ENCODE peak calls at places on chromosome 4, in eight cellular contexts. One of them, this sample, is unnamed.

GRCh38 chr4:158446106-158446505 is 75.6 kb upstream of the RXFP1 start:
- DNase-seq in neural crest cell: no peak
- DNase-seq in mesothelial cell of epicardium: no peak
- DNase-seq in AG04450: no peak
- DNase-seq in CD8-positive, alpha-beta T cell: no peak
- DNase-seq in AG10803: peak; percentile 68
- DNase-seq in omental fat pad: no peak
- DNase-seq in B cell: no peak
- DNase-seq in this sample: no peak

GRCh38 chr4:129929984-129930383 is 834.0 kb downstream of the C4orf33 start:
- DNase-seq in neural crest cell: no peak
- DNase-seq in mesothelial cell of epicardium: no peak
- DNase-seq in AG04450: no peak
- DNase-seq in CD8-positive, alpha-beta T cell: no peak
- DNase-seq in AG10803: no peak
- DNase-seq in omental fat pad: no peak
- DNase-seq in B cell: no peak
- DNase-seq in this sample: no peak

GRCh38 chr4:158729716-158730559 is 6.7 kb upstream of the PPID start:
- DNase-seq in neural crest cell: peak; percentile 39
- DNase-seq in mesothelial cell of epicardium: no peak
- DNase-seq in AG04450: peak; percentile 33
- DNase-seq in CD8-positive, alpha-beta T cell: peak; percentile 34
- DNase-seq in AG10803: peak; percentile 68
- DNase-seq in omental fat pad: peak; percentile 28
- DNase-seq in B cell: peak; percentile 41
- DNase-seq in this sample: peak; percentile 35

GRCh38 chr4:118682928-118683327 is 2.3 kb upstream of the METTL14 start:
- DNase-seq in neural crest cell: no peak
- DNase-seq in mesothelial cell of epicardium: no peak
- DNase-seq in AG04450: peak; percentile 1
- DNase-seq in CD8-positive, alpha-beta T cell: no peak
- DNase-seq in AG10803: peak; percentile 50
- DNase-seq in omental fat pad: no peak
- DNase-seq in B cell: no peak
- DNase-seq in this sample: no peak

GRCh38 chr4:87974856-87975462 is 555 bp upstream of the SPP1 start:
- DNase-seq in neural crest cell: no peak
- DNase-seq in mesothelial cell of epicardium: no peak
- DNase-seq in AG04450: no peak
- DNase-seq in CD8-positive, alpha-beta T cell: no peak
- DNase-seq in AG10803: no peak
- DNase-seq in omental fat pad: no peak
- DNase-seq in B cell: no peak
- DNase-seq in this sample: no peak

GRCh38 chr4:23685481-23685880 is 204.4 kb downstream of the PPARGC1A start:
- DNase-seq in neural crest cell: no peak
- DNase-seq in mesothelial cell of epicardium: no peak
- DNase-seq in AG04450: no peak
- DNase-seq in CD8-positive, alpha-beta T cell: no peak
- DNase-seq in AG10803: no peak
- DNase-seq in omental fat pad: no peak
- DNase-seq in B cell: no peak
- DNase-seq in this sample: no peak

GRCh38 chr4:2395038-2395437 is 23.4 kb downstream of the ZFYVE28 start:
- DNase-seq in neural crest cell: no peak
- DNase-seq in mesothelial cell of epicardium: no peak
- DNase-seq in AG04450: no peak
- DNase-seq in CD8-positive, alpha-beta T cell: no peak
- DNase-seq in AG10803: no peak
- DNase-seq in omental fat pad: no peak
- DNase-seq in B cell: no peak
- DNase-seq in this sample: no peak

GRCh38 chr4:7342223-7342576 is 92.5 kb downstream of the PSAPL1 start:
- DNase-seq in neural crest cell: no peak
- DNase-seq in mesothelial cell of epicardium: no peak
- DNase-seq in AG04450: no peak
- DNase-seq in CD8-positive, alpha-beta T cell: no peak
- DNase-seq in AG10803: no peak
- DNase-seq in omental fat pad: no peak
- DNase-seq in B cell: no peak
- DNase-seq in this sample: no peak

GRCh38 chr4:140637836-140638235 is 69.1 kb upstream of the UCP1 start:
- DNase-seq in neural crest cell: peak; percentile 28
- DNase-seq in mesothelial cell of epicardium: no peak
- DNase-seq in AG04450: no peak
- DNase-seq in CD8-positive, alpha-beta T cell: no peak
- DNase-seq in AG10803: peak; percentile 10
- DNase-seq in omental fat pad: no peak
- DNase-seq in B cell: peak; percentile 49
- DNase-seq in this sample: no peak

GRCh38 chr4:77911091-77911490 is 48.5 kb downstream of the MRPL1 start:
- DNase-seq in neural crest cell: no peak
- DNase-seq in mesothelial cell of epicardium: no peak
- DNase-seq in AG04450: no peak
- DNase-seq in CD8-positive, alpha-beta T cell: no peak
- DNase-seq in AG10803: no peak
- DNase-seq in omental fat pad: no peak
- DNase-seq in B cell: no peak
- DNase-seq in this sample: no peak

GRCh38 chr4:6916069-6916586 is 6.5 kb downstream of the TBC1D14 start:
- DNase-seq in neural crest cell: no peak
- DNase-seq in mesothelial cell of epicardium: no peak
- DNase-seq in AG04450: no peak
- DNase-seq in CD8-positive, alpha-beta T cell: no peak
- DNase-seq in AG10803: no peak
- DNase-seq in omental fat pad: no peak
- DNase-seq in B cell: no peak
- DNase-seq in this sample: no peak

GRCh38 chr4:89434364-89434988 is 126.9 kb upstream of the GPRIN3 start:
- DNase-seq in neural crest cell: no peak
- DNase-seq in mesothelial cell of epicardium: no peak
- DNase-seq in AG04450: no peak
- DNase-seq in CD8-positive, alpha-beta T cell: no peak
- DNase-seq in AG10803: peak; percentile 47
- DNase-seq in omental fat pad: no peak
- DNase-seq in B cell: no peak
- DNase-seq in this sample: no peak

GRCh38 chr4:5724377-5724776 is 13.4 kb downstream of the EVC start:
- DNase-seq in neural crest cell: no peak
- DNase-seq in mesothelial cell of epicardium: no peak
- DNase-seq in AG04450: no peak
- DNase-seq in CD8-positive, alpha-beta T cell: no peak
- DNase-seq in AG10803: no peak
- DNase-seq in omental fat pad: no peak
- DNase-seq in B cell: no peak
- DNase-seq in this sample: no peak

GRCh38 chr4:124636793-124637192 is 75.7 kb downstream of the ANKRD50 start:
- DNase-seq in neural crest cell: no peak
- DNase-seq in mesothelial cell of epicardium: no peak
- DNase-seq in AG04450: no peak
- DNase-seq in CD8-positive, alpha-beta T cell: no peak
- DNase-seq in AG10803: no peak
- DNase-seq in omental fat pad: no peak
- DNase-seq in B cell: no peak
- DNase-seq in this sample: no peak

GRCh38 chr4:182062936-182063335 is 180.3 kb upstream of the TENM3 start:
- DNase-seq in neural crest cell: no peak
- DNase-seq in mesothelial cell of epicardium: no peak
- DNase-seq in AG04450: peak; percentile 66
- DNase-seq in CD8-positive, alpha-beta T cell: no peak
- DNase-seq in AG10803: peak; percentile 68
- DNase-seq in omental fat pad: no peak
- DNase-seq in B cell: no peak
- DNase-seq in this sample: no peak

GRCh38 chr4:158193171-158193749 is 17.0 kb upstream of the TMEM144 start:
- DNase-seq in neural crest cell: no peak
- DNase-seq in mesothelial cell of epicardium: no peak
- DNase-seq in AG04450: no peak
- DNase-seq in CD8-positive, alpha-beta T cell: no peak
- DNase-seq in AG10803: peak; percentile 20
- DNase-seq in omental fat pad: no peak
- DNase-seq in B cell: no peak
- DNase-seq in this sample: no peak

GRCh38 chr4:18444286-18444685 is 422.7 kb upstream of the LCORL start:
- DNase-seq in neural crest cell: no peak
- DNase-seq in mesothelial cell of epicardium: no peak
- DNase-seq in AG04450: no peak
- DNase-seq in CD8-positive, alpha-beta T cell: no peak
- DNase-seq in AG10803: no peak
- DNase-seq in omental fat pad: no peak
- DNase-seq in B cell: no peak
- DNase-seq in this sample: no peak

GRCh38 chr4:6134612-6135220 is 65.6 kb downstream of the JAKMIP1 start:
- DNase-seq in neural crest cell: no peak
- DNase-seq in mesothelial cell of epicardium: no peak
- DNase-seq in AG04450: no peak
- DNase-seq in CD8-positive, alpha-beta T cell: peak; percentile 7
- DNase-seq in AG10803: no peak
- DNase-seq in omental fat pad: no peak
- DNase-seq in B cell: no peak
- DNase-seq in this sample: no peak

GRCh38 chr4:61044837-61045236 is 155.3 kb upstream of the ADGRL3 start:
- DNase-seq in neural crest cell: no peak
- DNase-seq in mesothelial cell of epicardium: no peak
- DNase-seq in AG04450: no peak
- DNase-seq in CD8-positive, alpha-beta T cell: no peak
- DNase-seq in AG10803: no peak
- DNase-seq in omental fat pad: no peak
- DNase-seq in B cell: no peak
- DNase-seq in this sample: no peak

GRCh38 chr4:172857026-172857425 is 311.6 kb upstream of the GALNT7 start:
- DNase-seq in neural crest cell: no peak
- DNase-seq in mesothelial cell of epicardium: no peak
- DNase-seq in AG04450: no peak
- DNase-seq in CD8-positive, alpha-beta T cell: no peak
- DNase-seq in AG10803: no peak
- DNase-seq in omental fat pad: no peak
- DNase-seq in B cell: no peak
- DNase-seq in this sample: no peak

GRCh38 chr4:1578301-1578781 is 105.8 kb downstream of the FAM53A start:
- DNase-seq in neural crest cell: no peak
- DNase-seq in mesothelial cell of epicardium: no peak
- DNase-seq in AG04450: no peak
- DNase-seq in CD8-positive, alpha-beta T cell: no peak
- DNase-seq in AG10803: no peak
- DNase-seq in omental fat pad: no peak
- DNase-seq in B cell: no peak
- DNase-seq in this sample: no peak

GRCh38 chr4:73998040-73999011 is at the start of gene CXCL5:
- DNase-seq in neural crest cell: peak; percentile 26
- DNase-seq in mesothelial cell of epicardium: no peak
- DNase-seq in AG04450: no peak
- DNase-seq in CD8-positive, alpha-beta T cell: no peak
- DNase-seq in AG10803: peak; percentile 37
- DNase-seq in omental fat pad: no peak
- DNase-seq in B cell: no peak
- DNase-seq in this sample: no peak

GRCh38 chr4:8649631-8650261 is 57.2 kb downstream of the CPZ start:
- DNase-seq in neural crest cell: no peak
- DNase-seq in mesothelial cell of epicardium: peak; percentile 8
- DNase-seq in AG04450: no peak
- DNase-seq in CD8-positive, alpha-beta T cell: no peak
- DNase-seq in AG10803: no peak
- DNase-seq in omental fat pad: peak; percentile 6
- DNase-seq in B cell: peak; percentile 31
- DNase-seq in this sample: no peak

GRCh38 chr4:7938513-7939376 is 916 bp downstream of the AFAP1 start:
- DNase-seq in neural crest cell: peak; percentile 36
- DNase-seq in mesothelial cell of epicardium: no peak
- DNase-seq in AG04450: no peak
- DNase-seq in CD8-positive, alpha-beta T cell: no peak
- DNase-seq in AG10803: peak; percentile 56
- DNase-seq in omental fat pad: no peak
- DNase-seq in B cell: no peak
- DNase-seq in this sample: no peak

GRCh38 chr4:107275192-107275591 is 239.1 kb upstream of the DKK2 start:
- DNase-seq in neural crest cell: no peak
- DNase-seq in mesothelial cell of epicardium: no peak
- DNase-seq in AG04450: no peak
- DNase-seq in CD8-positive, alpha-beta T cell: no peak
- DNase-seq in AG10803: no peak
- DNase-seq in omental fat pad: no peak
- DNase-seq in B cell: no peak
- DNase-seq in this sample: no peak

DNA sequence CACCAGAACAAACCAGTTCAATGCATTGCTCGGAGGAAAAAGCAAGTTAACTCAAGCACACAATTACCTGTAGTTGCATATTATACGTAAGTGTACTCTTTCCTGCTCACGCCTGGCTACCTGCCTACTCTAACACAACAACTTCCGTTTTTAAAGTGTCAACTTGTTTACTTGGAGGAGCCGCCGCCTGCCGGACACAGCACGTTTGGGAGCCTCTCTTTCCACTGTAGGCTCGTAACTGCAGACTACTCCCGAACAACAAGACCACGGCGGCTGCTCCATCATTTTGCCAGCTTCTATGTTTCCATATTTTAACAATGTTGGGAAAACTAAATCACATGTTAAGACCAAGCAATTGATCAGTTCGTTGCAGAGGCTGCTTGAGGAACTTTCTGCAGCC is 882 bp downstream of the MTNR1A start:
- DNase-seq in neural crest cell: peak; percentile 41
- DNase-seq in mesothelial cell of epicardium: no peak
- DNase-seq in AG04450: no peak
- DNase-seq in CD8-positive, alpha-beta T cell: no peak
- DNase-seq in AG10803: peak; percentile 17
- DNase-seq in omental fat pad: no peak
- DNase-seq in B cell: no peak
- DNase-seq in this sample: no peak
- TF ChIP-seq CTCF in neural crest cell: peak; percentile 57
- TF ChIP-seq CTCF in mesothelial cell of epicardium: no peak
- TF ChIP-seq CTCF in AG04450: peak; percentile 31
- TF ChIP-seq CTCF in CD8-positive, alpha-beta T cell: no peak
- TF ChIP-seq CTCF in AG10803: peak; percentile 12
- TF ChIP-seq CTCF in omental fat pad: no peak
- TF ChIP-seq CTCF in B cell: no peak
- TF ChIP-seq CTCF in this sample: no peak

GRCh38 chr4:169810325-169811323 is 52.9 kb upstream of the HPF1 start:
- DNase-seq in neural crest cell: peak; percentile 45
- DNase-seq in mesothelial cell of epicardium: no peak
- DNase-seq in AG04450: peak; percentile 52
- DNase-seq in CD8-positive, alpha-beta T cell: no peak
- DNase-seq in AG10803: peak; percentile 83
- DNase-seq in omental fat pad: no peak
- DNase-seq in B cell: no peak
- DNase-seq in this sample: no peak
- TF ChIP-seq CTCF in neural crest cell: peak; percentile 93
- TF ChIP-seq CTCF in mesothelial cell of epicardium: peak; percentile 82
- TF ChIP-seq CTCF in AG04450: peak; percentile 89
- TF ChIP-seq CTCF in CD8-positive, alpha-beta T cell: peak; percentile 79
- TF ChIP-seq CTCF in AG10803: peak; percentile 94
- TF ChIP-seq CTCF in omental fat pad: peak; percentile 28
- TF ChIP-seq CTCF in B cell: peak; percentile 89
- TF ChIP-seq CTCF in this sample: peak; percentile 86

GRCh38 chr4:163107754-163108153 is 58.9 kb downstream of the NAF1 start:
- DNase-seq in neural crest cell: no peak
- DNase-seq in mesothelial cell of epicardium: no peak
- DNase-seq in AG04450: no peak
- DNase-seq in CD8-positive, alpha-beta T cell: no peak
- DNase-seq in AG10803: peak; percentile 8
- DNase-seq in omental fat pad: no peak
- DNase-seq in B cell: no peak
- DNase-seq in this sample: no peak
- TF ChIP-seq CTCF in neural crest cell: no peak
- TF ChIP-seq CTCF in mesothelial cell of epicardium: no peak
- TF ChIP-seq CTCF in AG04450: peak; percentile 50
- TF ChIP-seq CTCF in CD8-positive, alpha-beta T cell: no peak
- TF ChIP-seq CTCF in AG10803: peak; percentile 23
- TF ChIP-seq CTCF in omental fat pad: no peak
- TF ChIP-seq CTCF in B cell: no peak
- TF ChIP-seq CTCF in this sample: peak; percentile 37

GRCh38 chr4:105453550-105454201 is 20.2 kb downstream of the PPA2 start:
- DNase-seq in neural crest cell: no peak
- DNase-seq in mesothelial cell of epicardium: no peak
- DNase-seq in AG04450: no peak
- DNase-seq in CD8-positive, alpha-beta T cell: no peak
- DNase-seq in AG10803: no peak
- DNase-seq in omental fat pad: no peak
- DNase-seq in B cell: no peak
- DNase-seq in this sample: no peak
- TF ChIP-seq CTCF in neural crest cell: no peak
- TF ChIP-seq CTCF in mesothelial cell of epicardium: no peak
- TF ChIP-seq CTCF in AG04450: no peak
- TF ChIP-seq CTCF in CD8-positive, alpha-beta T cell: no peak
- TF ChIP-seq CTCF in AG10803: no peak
- TF ChIP-seq CTCF in omental fat pad: no peak
- TF ChIP-seq CTCF in B cell: no peak
- TF ChIP-seq CTCF in this sample: no peak